ENCODE peak calls at places on chromosomes 2 and 18, in six cellular contexts. C is lower lobe of right lung, I is GM13976, G is suprapubic skin, Q is kidney, M is GM13977. H is an unnamed sample.

GRCh38 chr18:3604626-3605408 is 154.8 kb downstream of the TGIF1 start:
- DNase-seq in C (no peak), I (peak), G (no peak), Q (no peak), M (peak), H (no peak)

GRCh38 chr2:206443735-206444527 is 599 bp downstream of the ADAM23 start:
- DNase-seq in C (no peak), I (peak), G (no peak), Q (peak), M (peak), H (no peak)

GRCh38 chr18:75023473-75023872 is 185.5 kb downstream of the PTGR3 start:
- DNase-seq in C (no peak), I (no peak), G (no peak), Q (no peak), M (no peak), H (no peak)

GRCh38 chr2:25042321-25043240 is 705 bp downstream of the EFR3B start:
- DNase-seq in C (peak), I (peak), G (no peak), Q (peak), M (peak), H (no peak)

GRCh38 chr2:11405599-11406491 is 60.1 kb downstream of the E2F6 start:
- DNase-seq in C (no peak), I (no peak), G (no peak), Q (no peak), M (no peak), H (no peak)

GRCh38 chr2:147543056-147543455 is 301.8 kb upstream of the ACVR2A start:
- DNase-seq in C (no peak), I (no peak), G (no peak), Q (no peak), M (no peak), H (no peak)

GRCh38 chr2:46481541-46482193 is 2.3 kb downstream of the TMEM247 start:
- DNase-seq in C (no peak), I (no peak), G (no peak), Q (no peak), M (no peak), H (no peak)

GRCh38 chr2:3465844-3466481 is 53.4 kb downstream of the ADI1 start:
- DNase-seq in C (no peak), I (no peak), G (peak), Q (no peak), M (no peak), H (peak)

GRCh38 chr18:49041677-49042570 is 91.2 kb upstream of the SMAD7 start:
- DNase-seq in C (no peak), I (peak), G (no peak), Q (no peak), M (no peak), H (no peak)

GRCh38 chr18:25164837-25165791 is 186.9 kb downstream of the ZNF521 start:
- DNase-seq in C (no peak), I (peak), G (no peak), Q (no peak), M (peak), H (no peak)

GRCh38 chr2:27003857-27004256 is 28.9 kb upstream of the TMEM214 start:
- DNase-seq in C (no peak), I (no peak), G (no peak), Q (no peak), M (no peak), H (no peak)

GRCh38 chr18:45755936-45756335 is 32.0 kb downstream of the SLC14A1 start:
- DNase-seq in C (no peak), I (no peak), G (no peak), Q (no peak), M (no peak), H (no peak)

GRCh38 chr2:64482765-64483504 is 29.0 kb downstream of the LGALSL start:
- DNase-seq in C (no peak), I (no peak), G (no peak), Q (no peak), M (no peak), H (no peak)

GRCh38 chr18:76984193-76985155 is 148.1 kb downstream of the MBP start:
- DNase-seq in C (peak), I (no peak), G (no peak), Q (peak), M (no peak), H (no peak)

GRCh38 chr2:206274434-206275273 is at the start of gene ZDBF2:
- DNase-seq in C (peak), I (peak), G (no peak), Q (peak), M (peak), H (no peak)

GRCh38 chr2:214103199-214104001 is 307.5 kb upstream of the VWC2L start:
- DNase-seq in C (no peak), I (no peak), G (no peak), Q (no peak), M (no peak), H (no peak)

GRCh38 chr2:66437601-66438497 is 2.9 kb downstream of the MEIS1 start:
- DNase-seq in C (no peak), I (no peak), G (no peak), Q (no peak), M (no peak), H (no peak)

GRCh38 chr2:174335605-174336402 is 1.1 kb downstream of the SP9 start:
- DNase-seq in C (no peak), I (peak), G (no peak), Q (peak), M (peak), H (no peak)

GRCh38 chr2:77487074-77487803 is 34.9 kb downstream of the LRRTM4 start:
- DNase-seq in C (no peak), I (no peak), G (no peak), Q (peak), M (no peak), H (peak)

GRCh38 chr2:218128781-218129478 is 3.1 kb downstream of the CXCR2 start:
- DNase-seq in C (no peak), I (no peak), G (no peak), Q (no peak), M (no peak), H (no peak)

GRCh38 chr18:58527116-58528010 is 101.5 kb downstream of the ALPK2 start:
- DNase-seq in C (no peak), I (no peak), G (no peak), Q (no peak), M (no peak), H (no peak)

GRCh38 chr2:112811841-112812306 is 24.7 kb downstream of the IL1B start:
- DNase-seq in C (no peak), I (no peak), G (no peak), Q (no peak), M (no peak), H (no peak)

GRCh38 chr2:230135126-230135525 is 66.4 kb upstream of the SLC16A14 start:
- DNase-seq in C (no peak), I (no peak), G (no peak), Q (no peak), M (no peak), H (no peak)

GRCh38 chr2:222903234-222904220 is 42.7 kb downstream of the ACSL3 start:
- DNase-seq in C (no peak), I (peak), G (no peak), Q (no peak), M (peak), H (no peak)

GRCh38 chr2:207816546-207816945 is 46.8 kb upstream of the FZD5 start:
- DNase-seq in C (no peak), I (no peak), G (no peak), Q (no peak), M (no peak), H (no peak)

GRCh38 chr18:39414009-39414700 is 1848.6 kb upstream of the CELF4 start:
- DNase-seq in C (no peak), I (no peak), G (no peak), Q (no peak), M (no peak), H (no peak)

GRCh38 chr18:26185267-26185666 is 41.0 kb upstream of the TAF4B start:
- DNase-seq in C (no peak), I (no peak), G (no peak), Q (no peak), M (no peak), H (no peak)

GRCh38 chr2:40173276-40173675 is 278.6 kb downstream of the SLC8A1 start:
- DNase-seq in C (no peak), I (no peak), G (no peak), Q (no peak), M (no peak), H (no peak)

GRCh38 chr2:70596293-70596692 is 42.7 kb upstream of the TGFA start:
- DNase-seq in C (no peak), I (no peak), G (no peak), Q (no peak), M (no peak), H (no peak)

GRCh38 chr18:39751926-39752325 is 2186.3 kb upstream of the CELF4 start:
- DNase-seq in C (no peak), I (no peak), G (no peak), Q (no peak), M (no peak), H (no peak)

GRCh38 chr2:26581266-26581990 is 59.7 kb downstream of the CIB4 start:
- DNase-seq in C (no peak), I (no peak), G (peak), Q (no peak), M (no peak), H (no peak)

GRCh38 chr2:167859676-167860075 is 387.7 kb downstream of the STK39 start:
- DNase-seq in C (no peak), I (no peak), G (no peak), Q (no peak), M (no peak), H (no peak)

GRCh38 chr2:167853717-167854116 is 393.7 kb downstream of the STK39 start:
- DNase-seq in C (no peak), I (no peak), G (no peak), Q (no peak), M (no peak), H (no peak)

GRCh38 chr2:167857406-167857805 is 390.0 kb downstream of the STK39 start:
- DNase-seq in C (no peak), I (no peak), G (no peak), Q (no peak), M (no peak), H (no peak)

GRCh38 chr2:167856190-167856589 is 391.2 kb downstream of the STK39 start:
- DNase-seq in C (no peak), I (no peak), G (no peak), Q (no peak), M (no peak), H (no peak)

GRCh38 chr2:167855211-167855610 is 392.2 kb downstream of the STK39 start:
- DNase-seq in C (no peak), I (no peak), G (no peak), Q (no peak), M (no peak), H (no peak)
- TF ChIP-seq CTCF in C (no peak), I (no peak), G (no peak), Q (no peak), M (no peak), H (no peak)

DNA sequence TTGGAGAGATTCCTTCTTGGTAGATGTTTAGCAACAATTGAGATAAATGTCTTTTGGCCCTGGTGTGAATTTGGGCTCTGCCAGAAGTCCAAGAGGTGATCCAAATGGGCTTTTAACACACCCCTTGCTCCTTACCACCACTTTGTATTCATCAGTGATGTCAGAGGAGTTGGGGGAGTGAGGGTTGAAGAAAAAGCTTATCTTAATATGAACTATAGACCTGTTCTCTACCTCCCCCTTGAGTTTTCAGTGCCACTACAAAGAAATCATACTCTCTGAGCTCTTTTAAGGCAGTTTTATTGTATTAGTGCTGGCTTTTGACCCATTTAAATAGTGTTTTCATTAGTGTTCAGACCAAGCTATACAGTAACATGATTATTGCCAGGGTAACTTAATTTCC is 229.1 kb downstream of the PHLPP1 start:
- DNase-seq in C (no peak), I (no peak), G (no peak), Q (no peak), M (no peak), H (no peak)
- TF ChIP-seq CTCF in C (no peak), I (no peak), G (no peak), Q (no peak), M (no peak), H (peak)

GRCh38 chr18:9333441-9334350 is 877 bp upstream of the TWSG1 start:
- DNase-seq in C (peak), I (no peak), G (no peak), Q (peak), M (peak), H (no peak)

GRCh38 chr18:9336827-9337226 is 2.3 kb downstream of the TWSG1 start:
- DNase-seq in C (no peak), I (no peak), G (no peak), Q (no peak), M (no peak), H (no peak)

GRCh38 chr18:9335255-9336045 is 877 bp downstream of the TWSG1 start:
- DNase-seq in C (no peak), I (no peak), G (no peak), Q (no peak), M (peak), H (no peak)

GRCh38 chr18:9337875-9338274 is 3.3 kb downstream of the TWSG1 start:
- DNase-seq in C (no peak), I (peak), G (no peak), Q (no peak), M (peak), H (no peak)

DNA sequence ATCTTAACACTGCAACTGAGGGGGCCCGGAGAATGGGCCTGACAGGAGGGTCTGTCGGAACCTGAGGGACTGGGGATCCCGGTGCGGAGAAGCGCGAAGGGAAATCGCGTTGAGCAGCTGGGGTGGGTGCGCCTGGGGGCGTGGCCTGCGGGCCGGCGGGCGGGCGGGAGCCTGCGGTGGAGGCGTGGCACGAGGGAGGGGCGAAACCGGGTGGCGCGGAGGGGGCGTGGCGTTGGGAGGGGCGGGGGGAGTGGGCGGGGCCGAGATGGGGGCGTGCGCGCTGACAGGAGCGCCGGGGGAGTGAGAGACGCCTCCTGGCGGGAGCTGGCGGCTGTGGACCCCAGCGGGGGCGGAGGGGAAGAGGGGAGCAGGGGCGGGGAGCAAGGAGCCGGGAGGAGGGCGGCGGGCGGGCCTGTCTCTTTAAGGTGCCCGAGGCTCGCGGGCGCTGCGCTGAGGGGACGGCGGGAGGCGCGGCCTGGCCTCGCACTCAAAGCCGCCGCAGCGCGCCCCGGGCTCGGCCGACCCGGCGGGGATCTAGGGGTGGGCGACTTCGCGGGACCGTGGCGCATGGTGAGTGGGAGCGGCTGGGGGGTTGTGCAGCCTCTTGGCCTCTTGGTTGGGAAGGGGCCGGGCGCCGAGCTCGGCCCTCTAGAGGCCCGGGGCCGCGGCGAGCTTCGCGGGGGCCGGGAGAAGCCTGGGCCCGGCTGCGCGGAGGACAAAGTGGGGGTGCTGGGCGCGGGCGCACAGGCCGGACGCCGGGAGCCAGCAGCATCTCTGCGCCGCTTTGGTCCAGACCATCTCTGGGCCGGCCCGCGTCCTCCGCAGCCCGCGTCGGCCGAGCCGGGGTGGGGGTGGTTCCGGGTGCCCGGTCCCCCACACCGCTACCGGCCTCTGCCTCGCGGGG is at the start of gene TWSG1:
- DNase-seq in C (peak), I (peak), G (peak), Q (peak), M (peak), H (peak)
- TF ChIP-seq CTCF in C (peak), I (peak), G (peak), Q (peak), M (peak), H (peak)

DNA sequence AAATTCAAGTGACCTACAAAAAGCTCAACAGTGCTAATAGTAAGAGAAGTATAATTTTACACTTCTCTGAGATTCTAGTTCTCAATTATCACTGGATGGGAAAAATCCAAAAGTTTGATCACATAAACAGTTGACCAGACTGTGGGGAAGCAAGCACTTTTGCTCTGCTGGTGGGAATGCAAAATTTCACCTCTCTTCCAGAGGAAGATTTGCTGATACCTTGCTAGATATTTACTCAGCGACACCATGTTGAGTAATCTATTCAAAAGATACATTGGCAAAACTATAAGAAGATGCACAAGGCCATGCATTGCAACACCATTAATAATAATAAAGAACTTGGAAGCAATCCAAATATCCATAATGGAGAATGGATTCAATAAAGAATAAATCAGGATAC is 204.4 kb downstream of the MREG start:
- DNase-seq in C (no peak), I (no peak), G (no peak), Q (no peak), M (no peak), H (no peak)
- TF ChIP-seq CTCF in C (no peak), I (no peak), G (no peak), Q (no peak), M (no peak), H (peak)

DNA sequence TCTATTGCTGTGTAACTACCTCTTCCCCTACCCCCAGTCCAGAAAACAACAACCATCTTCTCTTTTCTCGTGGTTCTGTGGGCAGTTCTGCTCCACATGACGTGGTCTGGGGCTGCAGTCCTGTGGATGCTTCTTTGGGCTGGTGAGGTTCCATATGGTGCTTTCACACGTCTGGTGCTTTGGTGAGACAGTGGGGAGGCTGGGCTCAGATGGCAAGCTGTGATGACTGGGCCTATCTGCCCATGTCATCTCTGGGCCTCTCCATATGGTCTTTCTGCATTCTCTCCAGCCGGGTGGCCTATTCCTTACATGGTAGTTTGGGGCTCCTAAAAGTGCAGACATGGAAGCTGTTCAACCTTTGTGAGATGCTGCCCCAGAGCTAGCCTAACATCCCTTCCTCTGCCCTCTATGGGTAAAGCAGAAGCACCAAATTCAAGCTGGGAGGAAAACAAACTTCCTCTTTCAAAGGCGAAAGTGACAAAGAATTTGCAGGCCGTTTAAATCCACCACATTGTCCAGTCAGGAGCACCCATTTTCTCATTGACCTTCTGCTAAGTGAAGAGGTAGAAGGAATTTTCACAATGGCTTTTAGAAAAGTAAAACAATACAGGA is 68.3 kb upstream of the IL1R1 start:
- DNase-seq in C (no peak), I (no peak), G (no peak), Q (no peak), M (no peak), H (no peak)
- TF ChIP-seq CTCF in C (peak), I (no peak), G (no peak), Q (no peak), M (no peak), H (no peak)